ENCODE peak calls at places on chromosomes 12 and 14, in seven cellular contexts. W is neural progenitor cell, I is psoas muscle, O is lower lobe of right lung, C is astrocyte of the cerebellum, D is WERI-Rb-1, V is astrocyte of the spinal cord. B is an unnamed sample.

GRCh38 chr12:106945261-106945851 is 10.4 kb upstream of the TMEM263 start:
- DNase-seq in I (no peak), V (no peak), C (no peak), W (peak; percentile 20), D (no peak), O (no peak), B (no peak)

GRCh38 chr14:48325486-48325885 is 650.1 kb upstream of the MDGA2 start:
- DNase-seq in D (no peak), W (no peak), O (no peak), C (no peak), V (no peak), I (no peak), B (no peak)

GRCh38 chr14:75053396-75054289 is 2.4 kb upstream of the MLH3 start:
- DNase-seq in D (no peak), W (no peak), C (no peak), O (no peak), I (no peak), V (no peak), B (peak; percentile 68)

GRCh38 chr12:130832561-130833209 is 6.4 kb downstream of the STX2 start:
- DNase-seq in W (no peak), D (peak; percentile 35), C (no peak), V (peak; percentile 39), O (no peak), I (peak; percentile 73), B (no peak)

GRCh38 chr12:72057330-72057911 is 118.8 kb downstream of the TPH2 start:
- DNase-seq in C (no peak), D (no peak), O (no peak), V (peak; percentile 1), W (no peak), I (no peak), B (no peak)

GRCh38 chr12:66859751-66860440 is 181.0 kb upstream of the GRIP1 start:
- DNase-seq in O (no peak), V (no peak), D (no peak), C (no peak), I (no peak), W (no peak), B (no peak)

GRCh38 chr14:71610149-71610548 is 322.1 kb upstream of the RGS6 start:
- DNase-seq in I (no peak), O (no peak), W (no peak), D (no peak), V (no peak), C (no peak), B (no peak)

GRCh38 chr14:81991998-81992397 is 458.3 kb upstream of the SEL1L start:
- DNase-seq in D (no peak), W (no peak), I (no peak), O (no peak), C (no peak), V (no peak), B (no peak)

GRCh38 chr14:69153848-69154208 is 909 bp upstream of the DCAF5 start:
- DNase-seq in O (no peak), C (no peak), V (no peak), I (peak; percentile 52), D (no peak), W (peak; percentile 36), B (no peak)

GRCh38 chr14:49865431-49865859 is 12.9 kb upstream of the NEMF start:
- DNase-seq in I (peak; percentile 85), C (peak; percentile 46), D (peak; percentile 73), O (peak; percentile 83), V (peak; percentile 74), W (peak; percentile 83), B (no peak)

GRCh38 chr12:106327256-106327852 is 24.8 kb downstream of the TCP11L2 start:
- DNase-seq in D (no peak), C (no peak), V (no peak), W (no peak), O (no peak), I (no peak), B (no peak)

GRCh38 chr14:78182722-78183121 is 12.5 kb downstream of the NRXN3 start:
- DNase-seq in V (no peak), O (no peak), W (no peak), C (no peak), D (no peak), I (no peak), B (no peak)

GRCh38 chr12:78866518-78866917 is 1.9 kb downstream of the SYT1 start:
- DNase-seq in D (no peak), C (no peak), I (no peak), V (no peak), W (no peak), O (no peak), B (no peak)

GRCh38 chr12:78864483-78865296 is at the start of gene SYT1:
- DNase-seq in C (peak; percentile 76), I (peak; percentile 41), O (peak; percentile 45), D (peak; percentile 96), W (peak; percentile 94), V (peak; percentile 91), B (peak; percentile 33)

GRCh38 chr12:78871566-78871965 is 7.0 kb downstream of the SYT1 start:
- DNase-seq in D (no peak), C (no peak), O (no peak), W (no peak), V (no peak), I (no peak), B (no peak)

GRCh38 chr12:78865297-78865955 is 852 bp downstream of the SYT1 start:
- DNase-seq in W (peak; percentile 12), O (no peak), D (peak; percentile 20), V (no peak), I (no peak), C (no peak), B (no peak)

DNA sequence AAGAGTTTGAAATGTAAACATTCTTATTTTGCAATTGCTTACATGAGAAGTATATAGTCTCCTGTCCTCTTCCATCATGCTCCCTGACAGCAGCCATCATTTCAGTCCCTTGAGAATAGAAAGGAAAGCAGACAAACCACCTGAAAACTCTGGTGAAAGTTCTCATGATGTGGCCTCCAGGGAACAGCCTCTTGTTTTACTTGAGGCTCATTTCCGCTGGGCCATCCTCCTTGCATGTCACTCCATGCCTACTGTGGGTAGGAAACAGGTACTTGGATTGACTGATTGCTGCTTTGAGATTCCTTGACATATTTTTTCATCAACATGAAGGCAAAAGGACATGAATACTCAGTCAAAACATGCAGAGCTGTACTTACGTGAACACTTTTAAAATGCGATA is 6.0 kb downstream of the SYT1 start:
- DNase-seq in O (no peak), W (no peak), V (no peak), D (no peak), C (no peak), I (no peak), B (no peak)
- H3K4me3 ChIP-seq in O (no peak overlapping the region), W (no peak overlapping the region), V (no peak overlapping the region), D (no peak overlapping the region), C (no peak overlapping the region), I (no peak overlapping the region), B (no peak overlapping the region)

DNA sequence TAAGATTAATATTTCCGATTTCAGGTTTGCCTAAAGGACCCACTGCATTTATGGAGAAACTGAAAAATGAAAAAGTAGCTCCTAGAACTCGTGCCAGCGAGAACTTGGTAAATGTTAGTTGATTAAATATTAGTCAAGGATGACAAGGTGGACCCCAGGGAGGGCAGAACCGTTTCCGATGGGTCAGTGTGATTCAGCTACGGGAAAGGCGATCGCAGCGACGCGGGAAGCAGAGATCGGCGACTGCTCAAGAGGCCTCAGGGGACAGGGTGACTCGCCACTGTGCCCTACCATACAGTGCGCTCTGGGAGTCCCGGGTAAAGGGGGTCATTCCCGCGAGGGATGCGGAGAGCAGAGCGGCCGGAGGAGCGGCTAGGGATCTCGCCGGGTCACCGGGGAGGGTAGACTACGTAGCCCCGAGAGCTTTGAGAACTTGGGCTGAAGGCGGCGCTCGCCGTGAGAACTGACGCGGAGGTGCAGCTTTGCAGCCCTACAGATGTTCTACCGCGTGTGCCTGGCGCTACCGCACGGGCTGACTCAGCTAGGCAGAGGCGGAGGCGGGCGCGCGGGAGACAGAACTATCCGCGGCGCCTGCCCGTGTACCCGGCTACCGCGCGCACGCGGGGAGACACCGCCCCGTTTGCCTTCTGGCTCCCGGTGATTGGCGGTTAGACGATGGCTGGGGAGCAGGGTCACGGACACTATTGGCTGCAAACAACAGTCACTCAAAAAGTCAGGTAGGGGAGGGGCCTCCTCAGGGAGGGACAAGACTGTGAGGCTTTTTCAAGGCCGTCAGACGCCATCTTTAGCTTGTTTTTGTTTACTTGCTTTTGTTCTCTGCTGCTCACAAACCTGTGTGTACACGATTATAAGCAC is 3.2 kb downstream of the C14orf93 start:
- DNase-seq in O (peak; percentile 96), D (peak; percentile 97), C (peak; percentile 96), V (peak; percentile 98), I (peak; percentile 98), W (peak; percentile 97), B (peak; percentile 92)
- TF ChIP-seq CTCF in O (peak; percentile 24), D (peak; percentile 50), C (peak; percentile 32), V (peak; percentile 29), I (peak; percentile 21), W (peak; percentile 48), B (peak; percentile 47)

DNA sequence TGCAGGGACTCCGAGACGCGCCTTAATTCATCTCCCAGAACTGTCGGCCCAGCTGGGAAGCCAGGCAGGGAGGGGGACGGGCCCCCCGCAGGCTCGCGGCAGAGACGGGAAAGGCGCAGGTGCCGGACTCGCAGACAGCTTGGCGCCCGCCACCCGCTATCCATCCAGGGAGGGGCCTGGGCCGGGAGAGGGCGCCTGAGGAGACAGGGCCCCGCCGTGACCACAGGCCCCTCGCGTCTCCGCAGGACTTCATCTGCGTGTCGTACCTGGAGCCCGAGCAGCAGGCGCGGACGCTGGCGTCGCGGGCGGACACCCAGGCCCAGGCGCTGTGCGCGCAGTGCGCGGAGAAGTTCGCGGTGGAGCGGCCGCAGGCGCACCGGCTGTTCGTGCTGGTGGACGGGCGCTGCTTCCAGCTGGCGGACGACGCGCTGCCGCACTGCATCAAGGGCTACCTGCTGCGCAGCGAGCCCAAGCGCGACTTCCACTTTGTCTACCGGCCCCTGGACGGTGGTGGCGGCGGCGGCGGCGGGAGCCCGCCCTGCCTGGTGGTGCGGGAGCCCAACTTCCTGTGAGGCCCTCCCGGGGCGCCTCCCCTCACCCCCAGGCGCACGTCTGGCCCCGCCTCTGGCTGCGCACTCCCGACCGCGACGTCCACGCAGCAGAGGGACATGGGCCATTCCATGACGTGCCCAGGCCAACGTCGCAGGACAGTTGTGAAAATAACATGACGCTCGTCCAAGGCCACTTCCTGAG is 60.6 kb downstream of the LGMN start:
- DNase-seq in V (peak; percentile 37), I (no peak), W (peak; percentile 76), O (peak; percentile 64), D (peak; percentile 88), C (no peak), B (no peak)
- H3K4me3 ChIP-seq in V (peak overlapping the region; percentile 27), I (peak overlapping the region; percentile 49), W (peak overlapping the region; percentile 47), O (peak overlapping the region; percentile 54), D (peak overlapping the region; percentile 75), C (peak overlapping the region; percentile 21), B (no peak overlapping the region)

GRCh38 chr14:76456891-76457586 is 81.1 kb downstream of the ESRRB start:
- DNase-seq in W (no peak), I (no peak), V (no peak), C (no peak), D (peak; percentile 54), O (no peak), B (no peak)

GRCh38 chr14:76450476-76450875 is 74.5 kb downstream of the ESRRB start:
- DNase-seq in D (no peak), V (no peak), I (no peak), O (no peak), W (no peak), C (no peak), B (no peak)

GRCh38 chr14:76461886-76462285 is 85.9 kb downstream of the ESRRB start:
- DNase-seq in O (no peak), V (no peak), I (no peak), W (no peak), C (no peak), D (no peak), B (no peak)

DNA sequence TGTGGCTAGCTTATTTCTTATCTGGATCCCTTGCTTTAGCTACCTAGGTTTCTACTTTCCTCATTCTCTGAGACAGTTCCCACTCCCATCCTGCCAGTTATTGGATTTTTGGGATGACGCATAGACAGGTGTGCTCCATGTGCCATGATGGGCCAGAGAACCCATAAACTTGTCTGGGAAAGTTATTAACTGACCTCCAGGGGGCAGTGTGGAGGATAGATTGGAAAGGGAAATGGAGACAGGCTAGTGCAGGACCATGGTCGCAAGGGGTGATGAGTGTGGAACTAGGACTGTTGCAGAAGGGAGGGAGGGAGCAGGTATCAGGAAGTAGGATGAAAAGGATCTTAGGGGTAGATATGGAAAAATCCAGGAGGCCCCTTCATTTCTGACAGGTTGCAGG is 80.3 kb downstream of the ESRRB start:
- DNase-seq in D (peak; percentile 75), V (no peak), C (peak; percentile 1), I (no peak), O (no peak), W (peak; percentile 82), B (no peak)
- TF ChIP-seq CTCF in D (peak; percentile 56), V (peak; percentile 40), C (peak; percentile 42), I (peak; percentile 56), O (peak; percentile 53), W (peak; percentile 79), B (peak; percentile 47)